ENCODE peak calls at places on chromosome 20, in eight cellular contexts. U is aorta; F is mesendoderm; G is colonic mucosa; H is GM12878; Y is CD4-positive, CD25-positive, alpha-beta regulatory T cell; Q is heart left ventricle; O is PC-9. M is an unnamed sample. For H3K27me3, the result is how much of the 10 kb centered on the place peaks cover.

GRCh38 chr20:19945732-19946670 is 71.2 kb upstream of the NAA20 start:
- DNase-seq in Q (peak), G (peak), H (no peak), U (no peak), O (no peak), F (no peak), Y (no peak), M (no peak)

GRCh38 chr20:6162239-6162638 is 39.4 kb upstream of the FERMT1 start:
- DNase-seq in U (no peak), H (no peak), G (no peak), O (no peak), Y (no peak), F (no peak), Q (peak), M (no peak)

GRCh38 chr20:3755269-3755668 is 12.3 kb downstream of the ADISSP start:
- DNase-seq in Q (no peak), U (no peak), H (no peak), O (no peak), Y (no peak), G (no peak), F (no peak), M (no peak)

GRCh38 chr20:41058007-41058673 is 29.5 kb downstream of the TOP1 start:
- DNase-seq in H (no peak), G (no peak), O (no peak), Y (no peak), U (no peak), Q (no peak), F (peak), M (no peak)

GRCh38 chr20:1225263-1225728 is 548 bp upstream of the RAD21L1 start:
- DNase-seq in H (no peak), U (no peak), Q (no peak), G (no peak), Y (no peak), O (peak), F (no peak), M (no peak)

GRCh38 chr20:57158474-57158873 is 108.0 kb downstream of the BMP7 start:
- DNase-seq in Y (no peak), O (no peak), H (no peak), Q (no peak), U (peak), F (no peak), G (no peak), M (no peak)

GRCh38 chr20:1930165-1930564 is 35.0 kb downstream of the SIRPA start:
- DNase-seq in Q (no peak), G (no peak), Y (no peak), H (no peak), O (no peak), U (no peak), F (no peak), M (no peak)

GRCh38 chr20:3686867-3687321 is 5.1 kb upstream of the ADAM33 start:
- DNase-seq in Y (no peak), O (no peak), G (peak), H (no peak), Q (peak), U (peak), F (no peak), M (no peak)

GRCh38 chr20:19081937-19082336 is 130.5 kb upstream of the SLC24A3 start:
- DNase-seq in F (no peak), U (no peak), Q (no peak), Y (no peak), G (no peak), H (no peak), O (no peak), M (no peak)

GRCh38 chr20:41178495-41178894 is 41.2 kb downstream of the PLCG1 start:
- DNase-seq in G (no peak), O (no peak), H (no peak), Q (no peak), U (no peak), Y (no peak), F (no peak), M (no peak)

GRCh38 chr20:10654630-10655029 is 19.2 kb downstream of the JAG1 start:
- DNase-seq in F (peak), Y (no peak), U (peak), G (peak), Q (no peak), O (no peak), H (peak), M (no peak)

GRCh38 chr20:50534567-50534966 is 24.4 kb downstream of the PTPN1 start:
- DNase-seq in Y (no peak), Q (no peak), U (no peak), O (peak), F (no peak), G (no peak), H (no peak), M (no peak)

GRCh38 chr20:3209946-3210317 is 634 bp downstream of the ITPA start:
- DNase-seq in Q (no peak), H (no peak), O (no peak), Y (no peak), U (no peak), G (no peak), F (no peak), M (no peak)

GRCh38 chr20:9294081-9294480 is 220.3 kb upstream of the LAMP5 start:
- DNase-seq in G (no peak), F (no peak), Y (no peak), U (no peak), Q (no peak), O (peak), H (no peak), M (no peak)

GRCh38 chr20:3085571-3086072 is 1.1 kb upstream of the AVP start:
- DNase-seq in F (no peak), O (no peak), G (no peak), Y (no peak), Q (no peak), H (no peak), U (no peak), M (no peak)

GRCh38 chr20:45416917-45417316 is 976 bp downstream of the PIGT start:
- DNase-seq in Y (no peak), Q (no peak), G (no peak), H (no peak), U (no peak), O (no peak), F (no peak), M (no peak)

GRCh38 chr20:6008254-6008653 is 45.6 kb downstream of the LRRN4 start:
- DNase-seq in O (peak), F (no peak), G (peak), Y (no peak), Q (peak), H (no peak), U (no peak), M (no peak)

GRCh38 chr20:63386491-63386890 is 25.3 kb upstream of the CHRNA4 start:
- DNase-seq in U (no peak), F (no peak), Y (no peak), O (no peak), G (no peak), H (no peak), Q (no peak), M (no peak)

GRCh38 chr20:63387393-63387792 is 26.2 kb upstream of the CHRNA4 start:
- DNase-seq in Q (no peak), H (no peak), U (no peak), Y (no peak), F (no peak), G (no peak), O (no peak), M (no peak)

GRCh38 chr20:63384336-63384735 is 23.2 kb upstream of the CHRNA4 start:
- DNase-seq in O (no peak), Q (no peak), F (no peak), Y (no peak), G (no peak), U (no peak), H (no peak), M (no peak)

GRCh38 chr20:63387917-63388316 is 26.8 kb upstream of the CHRNA4 start:
- DNase-seq in Q (no peak), O (no peak), H (no peak), G (no peak), U (no peak), Y (no peak), F (no peak), M (no peak)

DNA sequence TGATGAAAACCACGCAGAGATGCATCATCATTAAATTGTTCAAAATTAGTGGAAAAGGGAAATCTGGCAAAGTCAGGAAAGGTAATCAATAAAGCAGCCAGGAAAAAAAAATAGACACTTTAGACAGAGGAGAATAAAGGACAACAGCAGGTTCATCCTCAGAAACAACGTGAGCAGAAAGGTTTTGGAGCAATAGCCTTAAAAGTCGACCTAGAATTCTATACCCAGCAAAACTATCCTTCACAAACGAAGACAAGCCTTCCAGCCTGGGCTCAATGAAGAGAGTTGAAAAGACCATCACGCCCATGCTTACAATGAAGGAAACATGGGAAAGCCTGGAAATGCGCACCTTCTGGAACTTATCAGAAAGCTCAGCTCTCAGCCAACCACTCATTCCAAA is 24.7 kb upstream of the CHRNA4 start:
- DNase-seq in Y (no peak), O (no peak), F (no peak), U (no peak), H (no peak), Q (no peak), G (no peak), M (no peak)
- H3K27ac ChIP-seq in Y (no peak), O (no peak), F (no peak), U (no peak), H (no peak), Q (no peak), G (no peak), M (no peak)

GRCh38 chr20:48164034-48164433 is 378.8 kb upstream of the SULF2 start:
- DNase-seq in H (no peak), Y (no peak), O (no peak), Q (no peak), F (no peak), G (no peak), U (no peak), M (no peak)

GRCh38 chr20:48166082-48166835 is 381.0 kb upstream of the SULF2 start:
- DNase-seq in F (no peak), O (peak), U (no peak), G (no peak), H (no peak), Q (no peak), Y (no peak), M (no peak)

GRCh38 chr20:48163521-48163920 is 378.2 kb upstream of the SULF2 start:
- DNase-seq in Q (no peak), H (no peak), O (no peak), Y (no peak), U (no peak), G (no peak), F (no peak), M (no peak)

GRCh38 chr20:48164566-48165400 is 379.5 kb upstream of the SULF2 start:
- DNase-seq in G (no peak), Y (no peak), Q (no peak), H (no peak), O (no peak), F (no peak), U (no peak), M (no peak)

GRCh38 chr20:48165401-48165685 is 380.1 kb upstream of the SULF2 start:
- DNase-seq in Q (no peak), U (no peak), Y (no peak), G (no peak), F (no peak), H (no peak), O (no peak), M (no peak)
- H3K27me3 ChIP-seq in Q (under half), U (under half), Y (under half), G (under half), F (under half), H (under half), O (under half), M (under half)

GRCh38 chr20:38962044-38962897 is at the start of gene DHX35:
- DNase-seq in U (peak), F (peak), H (peak), Q (peak), G (peak), O (peak), Y (peak), M (peak)
- H3K27ac ChIP-seq in U (no peak), F (peak), H (peak), Q (peak), G (peak), O (peak), Y (peak), M (peak)

DNA sequence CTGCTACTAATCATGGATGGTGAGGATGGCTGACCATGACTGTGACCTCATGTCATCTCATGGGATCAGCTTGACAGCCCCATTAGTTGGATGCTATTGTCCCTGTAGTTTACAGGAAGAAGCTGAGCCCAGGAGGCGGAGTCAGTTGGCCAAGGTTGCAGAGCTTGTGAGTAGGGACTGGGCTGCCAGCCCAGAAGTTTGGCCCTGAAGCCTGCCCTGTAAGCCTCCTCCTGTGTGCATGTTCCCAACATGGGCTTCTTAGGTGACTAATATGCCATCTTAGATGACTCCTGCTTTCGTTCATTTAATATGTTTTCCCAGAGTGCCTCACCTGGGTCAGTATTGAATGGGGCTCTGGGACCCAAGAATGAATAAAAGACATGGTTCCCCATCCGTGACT is 6.9 kb downstream of the EDN3 start:
- DNase-seq in H (no peak), F (no peak), Y (no peak), U (no peak), O (no peak), G (peak), Q (no peak), M (no peak)
- H3K27me3 ChIP-seq in H (under half), F (under half), Y (under half), U (under half), O (half or more), G (under half), Q (under half), M (under half)

M was measured in CD4-positive, alpha-beta T cell.